ENCODE peak calls at places on chromosomes 4 and X, in six cellular contexts. H is nucleus accumbens, U is DND-41, L is neural crest cell, E is T-helper 2 cell, O is RPMI7951. I is an unnamed sample.
A peak's percentile ranks its signal among the peaks of the same experiment; 100 is the strongest.

GRCh38 chr4:114791976-114792375 is 193.4 kb downstream of the UGT8 start:
- DNase-seq in H (no peak), U (no peak), L (no peak), E (no peak), O (no peak), I (no peak)

GRCh38 chrX:101160001-101160400 is 59.6 kb upstream of the DRP2 start:
- DNase-seq in H (no peak), U (no peak), L (no peak), E (no peak), O (no peak), I (no peak)

GRCh38 chr4:71732706-71733105 is 51.2 kb downstream of the GC start:
- DNase-seq in H (no peak), U (no peak), L (no peak), E (no peak), O (peak; percentile 3), I (no peak)

GRCh38 chr4:109414938-109415337 is 18.7 kb upstream of the SEC24B start:
- DNase-seq in H (no peak), U (no peak), L (no peak), E (no peak), O (no peak), I (no peak)

GRCh38 chrX:12411831-12412230 is 273.6 kb downstream of the FRMPD4 start:
- DNase-seq in H (no peak), U (no peak), L (no peak), E (no peak), O (no peak), I (no peak)

GRCh38 chr4:38728651-38729141 is 54.1 kb downstream of the TLR10 start:
- DNase-seq in H (no peak), U (no peak), L (no peak), E (no peak), O (peak; percentile 8), I (no peak)

GRCh38 chr4:87498446-87498900 is 30.7 kb downstream of the SPARCL1 start:
- DNase-seq in H (no peak), U (no peak), L (no peak), E (no peak), O (peak; percentile 23), I (no peak)

GRCh38 chrX:78659955-78660354 is 827 bp upstream of the RTL3 start:
- DNase-seq in H (no peak), U (no peak), L (no peak), E (no peak), O (peak; percentile 58), I (no peak)

GRCh38 chr4:8353912-8354453 is 84.4 kb downstream of the HTRA3 start:
- DNase-seq in H (no peak), U (peak; percentile 67), L (no peak), E (no peak), O (peak; percentile 98), I (no peak)

GRCh38 chrX:21847342-21847741 is 7.9 kb downstream of the MBTPS2 start:
- DNase-seq in H (no peak), U (no peak), L (no peak), E (no peak), O (no peak), I (no peak)

GRCh38 chr4:103499094-103499493 is 220.7 kb downstream of the TACR3 start:
- DNase-seq in H (no peak), U (no peak), L (no peak), E (no peak), O (peak; percentile 6), I (no peak)

GRCh38 chr4:8164194-8164565 is 5.6 kb upstream of the ABLIM2 start:
- DNase-seq in H (no peak), U (no peak), L (no peak), E (no peak), O (no peak), I (no peak)

GRCh38 chrX:123648028-123648810 is 84.6 kb downstream of the THOC2 start:
- DNase-seq in H (no peak), U (no peak), L (peak; percentile 5), E (no peak), O (no peak), I (peak; percentile 3)

GRCh38 chr4:125796138-125796537 is 481.4 kb downstream of the FAT4 start:
- DNase-seq in H (no peak), U (no peak), L (no peak), E (no peak), O (no peak), I (no peak)

GRCh38 chr4:105990933-105991332 is 95.7 kb downstream of the NPNT start:
- DNase-seq in H (peak; percentile 53), U (no peak), L (no peak), E (no peak), O (peak; percentile 96), I (peak; percentile 55)

GRCh38 chr4:151443247-151443646 is 34.3 kb downstream of the FHIP1A start:
- DNase-seq in H (no peak), U (no peak), L (no peak), E (no peak), O (no peak), I (no peak)

GRCh38 chr4:23857353-23857752 is 32.5 kb downstream of the PPARGC1A start:
- DNase-seq in H (peak; percentile 23), U (no peak), L (no peak), E (no peak), O (peak; percentile 25), I (peak; percentile 74)

GRCh38 chr4:107828315-107828714 is 3.6 kb downstream of the SGMS2 start:
- DNase-seq in H (no peak), U (no peak), L (no peak), E (no peak), O (no peak), I (no peak)

GRCh38 chr4:38080061-38080531 is 119.9 kb downstream of the PTTG2 start:
- DNase-seq in H (no peak), U (no peak), L (no peak), E (no peak), O (no peak), I (no peak)

GRCh38 chr4:144355809-144356757 is 215.6 kb upstream of the GYPA start:
- DNase-seq in H (peak; percentile 2), U (peak; percentile 72), L (peak; percentile 43), E (no peak), O (peak; percentile 72), I (no peak)

GRCh38 chr4:6281436-6282144 is 11.9 kb downstream of the WFS1 start:
- DNase-seq in H (peak; percentile 52), U (no peak), L (no peak), E (no peak), O (no peak), I (peak; percentile 62)

GRCh38 chr4:46994007-46994405 is 625 bp upstream of the GABRA4 start:
- DNase-seq in H (peak; percentile 51), U (no peak), L (no peak), E (no peak), O (no peak), I (no peak)

GRCh38 chr4:160848901-160849735 is 1314.7 kb downstream of the FSTL5 start:
- DNase-seq in H (no peak), U (no peak), L (no peak), E (no peak), O (no peak), I (no peak)

GRCh38 chr4:12852338-12853307 is 631.5 kb downstream of the RAB28 start:
- DNase-seq in H (peak; percentile 1), U (no peak), L (no peak), E (no peak), O (peak; percentile 62), I (peak; percentile 36)

GRCh38 chrX:153792368-153792767 is 1.8 kb downstream of the IDH3G start:
- DNase-seq in H (no peak), U (no peak), L (no peak), E (no peak), O (no peak), I (no peak)

GRCh38 chr4:187021436-187022205 is 298.0 kb upstream of the FAT1 start:
- DNase-seq in H (no peak), U (no peak), L (no peak), E (no peak), O (no peak), I (no peak)

GRCh38 chrX:132508834-132509233 is 20.0 kb upstream of the MBNL3 start:
- DNase-seq in H (no peak), U (no peak), L (no peak), E (no peak), O (no peak), I (no peak)

GRCh38 chr4:151960449-151961246 is 199.8 kb upstream of the GATB start:
- DNase-seq in H (peak; percentile 5), U (no peak), L (no peak), E (no peak), O (peak; percentile 71), I (no peak)

GRCh38 chr4:113832795-113833194 is 71.3 kb upstream of the CAMK2D start:
- DNase-seq in H (no peak), U (no peak), L (no peak), E (no peak), O (no peak), I (no peak)

GRCh38 chrX:134604701-134605271 is 53.5 kb downstream of the PLAC1 start:
- DNase-seq in H (no peak), U (no peak), L (no peak), E (no peak), O (peak; percentile 61), I (no peak)

GRCh38 chrX:52988985-52989917 is 30.9 kb upstream of the FAM156A start:
- DNase-seq in H (no peak), U (no peak), L (no peak), E (no peak), O (no peak), I (no peak)

GRCh38 chr4:8217246-8217511 is 18.1 kb downstream of the SH3TC1 start:
- DNase-seq in H (no peak), U (no peak), L (no peak), E (no peak), O (no peak), I (no peak)

GRCh38 chrX:134172588-134173259 is 64.3 kb upstream of the CCDC160 start:
- DNase-seq in H (peak; percentile 7), U (peak; percentile 71), L (no peak), E (no peak), O (no peak), I (peak; percentile 46)

I was measured in globus pallidus.